ENCODE peak calls at places on chromosomes 4 and X, in four cellular contexts. One of them, this sample, is unnamed.

GRCh38 chr4:7417639-7418038 is 17.1 kb downstream of the PSAPL1 start:
- DNase-seq in BJ: no peak
- DNase-seq in CD4-positive, CD25-positive, alpha-beta regulatory T cell: no peak
- DNase-seq in GF-D8: no peak
- DNase-seq in this sample: no peak

GRCh38 chr4:166140951-166141350 is 267.9 kb downstream of the TLL1 start:
- DNase-seq in BJ: no peak
- DNase-seq in CD4-positive, CD25-positive, alpha-beta regulatory T cell: no peak
- DNase-seq in GF-D8: no peak
- DNase-seq in this sample: no peak

GRCh38 chr4:39706829-39707511 is 9.0 kb downstream of the UBE2K start:
- DNase-seq in BJ: no peak
- DNase-seq in CD4-positive, CD25-positive, alpha-beta regulatory T cell: no peak
- DNase-seq in GF-D8: no peak
- DNase-seq in this sample: no peak

GRCh38 chr4:120026853-120027252 is 39.8 kb downstream of the MAD2L1 start:
- DNase-seq in BJ: no peak
- DNase-seq in CD4-positive, CD25-positive, alpha-beta regulatory T cell: no peak
- DNase-seq in GF-D8: no peak
- DNase-seq in this sample: no peak

GRCh38 chrX:114344756-114345155 is 239.1 kb upstream of the HTR2C start:
- DNase-seq in BJ: no peak
- DNase-seq in CD4-positive, CD25-positive, alpha-beta regulatory T cell: no peak
- DNase-seq in GF-D8: no peak
- DNase-seq in this sample: no peak

GRCh38 chr4:1910643-1911042 is 39.5 kb downstream of the NSD2 start:
- DNase-seq in BJ: no peak
- DNase-seq in CD4-positive, CD25-positive, alpha-beta regulatory T cell: no peak
- DNase-seq in GF-D8: no peak
- DNase-seq in this sample: peak; percentile 12

GRCh38 chr4:154566639-154567204 is 3.9 kb downstream of the FGB start:
- DNase-seq in BJ: no peak
- DNase-seq in CD4-positive, CD25-positive, alpha-beta regulatory T cell: no peak
- DNase-seq in GF-D8: no peak
- DNase-seq in this sample: no peak

GRCh38 chr4:8512510-8512909 is 67.7 kb upstream of the GPR78 start:
- DNase-seq in BJ: no peak
- DNase-seq in CD4-positive, CD25-positive, alpha-beta regulatory T cell: no peak
- DNase-seq in GF-D8: no peak
- DNase-seq in this sample: no peak

GRCh38 chr4:88659061-88659889 is 38.4 kb downstream of the NAP1L5 start:
- DNase-seq in BJ: no peak
- DNase-seq in CD4-positive, CD25-positive, alpha-beta regulatory T cell: peak; percentile 53
- DNase-seq in GF-D8: no peak
- DNase-seq in this sample: no peak

GRCh38 chr4:6011271-6011671 is 7.0 kb downstream of the C4orf50 start:
- DNase-seq in BJ: no peak
- DNase-seq in CD4-positive, CD25-positive, alpha-beta regulatory T cell: no peak
- DNase-seq in GF-D8: no peak
- DNase-seq in this sample: no peak

GRCh38 chrX:15816886-15817285 is 26.6 kb downstream of the ZRSR2 start:
- DNase-seq in BJ: no peak
- DNase-seq in CD4-positive, CD25-positive, alpha-beta regulatory T cell: peak; percentile 21
- DNase-seq in GF-D8: peak; percentile 88
- DNase-seq in this sample: no peak

GRCh38 chr4:17055788-17056187 is 157.3 kb upstream of the LDB2 start:
- DNase-seq in BJ: peak; percentile 52
- DNase-seq in CD4-positive, CD25-positive, alpha-beta regulatory T cell: no peak
- DNase-seq in GF-D8: no peak
- DNase-seq in this sample: peak; percentile 82

GRCh38 chr4:154004450-154004849 is 215.6 kb upstream of the SFRP2 start:
- DNase-seq in BJ: no peak
- DNase-seq in CD4-positive, CD25-positive, alpha-beta regulatory T cell: no peak
- DNase-seq in GF-D8: no peak
- DNase-seq in this sample: no peak

GRCh38 chr4:138614462-138615142 is 372.5 kb upstream of the SLC7A11 start:
- DNase-seq in BJ: no peak
- DNase-seq in CD4-positive, CD25-positive, alpha-beta regulatory T cell: no peak
- DNase-seq in GF-D8: no peak
- DNase-seq in this sample: no peak

GRCh38 chrX:110159865-110160264 is 157.0 kb downstream of the TMEM164 start:
- DNase-seq in BJ: no peak
- DNase-seq in CD4-positive, CD25-positive, alpha-beta regulatory T cell: no peak
- DNase-seq in GF-D8: no peak
- DNase-seq in this sample: no peak

GRCh38 chrX:103584606-103585005 is 709 bp upstream of the TCEAL4 start:
- DNase-seq in BJ: no peak
- DNase-seq in CD4-positive, CD25-positive, alpha-beta regulatory T cell: no peak
- DNase-seq in GF-D8: no peak
- DNase-seq in this sample: no peak

GRCh38 chr4:22901631-22902030 is 208.9 kb downstream of the GBA3 start:
- DNase-seq in BJ: no peak
- DNase-seq in CD4-positive, CD25-positive, alpha-beta regulatory T cell: no peak
- DNase-seq in GF-D8: no peak
- DNase-seq in this sample: no peak

GRCh38 chr4:142314183-142314582 is 531.9 kb downstream of the INPP4B start:
- DNase-seq in BJ: no peak
- DNase-seq in CD4-positive, CD25-positive, alpha-beta regulatory T cell: no peak
- DNase-seq in GF-D8: no peak
- DNase-seq in this sample: no peak

GRCh38 chr4:1767770-1768366 is 25.2 kb upstream of the FGFR3 start:
- DNase-seq in BJ: no peak
- DNase-seq in CD4-positive, CD25-positive, alpha-beta regulatory T cell: no peak
- DNase-seq in GF-D8: no peak
- DNase-seq in this sample: no peak

GRCh38 chrX:45719751-45720501 is 519.2 kb upstream of the DIPK2B start:
- DNase-seq in BJ: no peak
- DNase-seq in CD4-positive, CD25-positive, alpha-beta regulatory T cell: no peak
- DNase-seq in GF-D8: no peak
- DNase-seq in this sample: no peak

GRCh38 chr4:136725286-136726081 is 806.8 kb downstream of the PCDH18 start:
- DNase-seq in BJ: no peak
- DNase-seq in CD4-positive, CD25-positive, alpha-beta regulatory T cell: no peak
- DNase-seq in GF-D8: no peak
- DNase-seq in this sample: no peak

This sample was measured in AG04449.